ENCODE peak calls at places on chromosomes 6 and 20, in nine cellular contexts. B is adrenal gland, W is SK-N-SH, I is brain microvascular endothelial cell, C is Panc1, K is mammary epithelial cell, P is heart right ventricle, Q is upper lobe of right lung, L is tibial artery. S is an unnamed sample.

GRCh38 chr6:124901105-124901504 is 61.1 kb upstream of the RNF217 start:
- DNase-seq in B (no peak), W (no peak), I (no peak), C (no peak), K (peak), P (no peak), Q (no peak), L (no peak), S (no peak)

GRCh38 chr6:121608270-121608669 is 172.8 kb downstream of the GJA1 start:
- DNase-seq in B (no peak), W (no peak), I (no peak), C (peak), K (no peak), P (no peak), Q (no peak), L (no peak), S (no peak)

GRCh38 chr6:128720891-128721290 is 162.0 kb upstream of the LAMA2 start:
- DNase-seq in B (no peak), W (no peak), I (no peak), C (no peak), K (no peak), P (no peak), Q (no peak), L (no peak), S (no peak)

GRCh38 chr6:117829594-117830319 is 77.3 kb upstream of the SLC35F1 start:
- DNase-seq in B (peak), W (peak), I (peak), C (no peak), K (peak), P (no peak), Q (no peak), L (no peak), S (no peak)

GRCh38 chr6:105164418-105164817 is 15.4 kb downstream of the POPDC3 start:
- DNase-seq in B (no peak), W (peak), I (peak), C (no peak), K (peak), P (peak), Q (no peak), L (no peak), S (no peak)

GRCh38 chr6:13383280-13384163 is 55.2 kb upstream of the TBC1D7 start:
- DNase-seq in B (no peak), W (no peak), I (no peak), C (no peak), K (peak), P (no peak), Q (no peak), L (no peak), S (no peak)

GRCh38 chr6:41428995-41429417 is 93.6 kb downstream of the NCR2 start:
- DNase-seq in B (peak), W (no peak), I (peak), C (no peak), K (peak), P (peak), Q (no peak), L (peak), S (peak)

GRCh38 chr20:56429941-56430340 is 17.9 kb downstream of the CASS4 start:
- DNase-seq in B (no peak), W (no peak), I (no peak), C (no peak), K (no peak), P (no peak), Q (no peak), L (peak), S (no peak)

GRCh38 chr6:30100585-30101422 is 12.1 kb downstream of the TRIM31 start:
- DNase-seq in B (peak), W (peak), I (no peak), C (no peak), K (peak), P (peak), Q (peak), L (no peak), S (peak)

GRCh38 chr20:20752712-20753111 is 40.3 kb upstream of the RALGAPA2 start:
- DNase-seq in B (no peak), W (no peak), I (no peak), C (no peak), K (no peak), P (no peak), Q (no peak), L (no peak), S (no peak)

GRCh38 chr6:3447005-3447404 is 9.8 kb downstream of the SLC22A23 start:
- DNase-seq in B (no peak), W (no peak), I (no peak), C (no peak), K (no peak), P (no peak), Q (no peak), L (no peak), S (no peak)

GRCh38 chr6:136962661-136963060 is 40.6 kb downstream of the SLC35D3 start:
- DNase-seq in B (no peak), W (peak), I (no peak), C (no peak), K (no peak), P (peak), Q (no peak), L (no peak), S (no peak)

GRCh38 chr6:127391019-127391974 is 47.9 kb upstream of the ECHDC1 start:
- DNase-seq in B (no peak), W (no peak), I (no peak), C (no peak), K (peak), P (no peak), Q (no peak), L (no peak), S (no peak)

GRCh38 chr6:96742702-96743101 is 94.6 kb downstream of the GPR63 start:
- DNase-seq in B (no peak), W (peak), I (no peak), C (no peak), K (no peak), P (no peak), Q (no peak), L (no peak), S (no peak)

GRCh38 chr20:44541957-44542356 is 20.1 kb upstream of the SERINC3 start:
- DNase-seq in B (no peak), W (no peak), I (no peak), C (no peak), K (no peak), P (no peak), Q (no peak), L (no peak), S (no peak)

GRCh38 chr20:38304845-38305447 is 990 bp downstream of the BPI start:
- DNase-seq in B (peak), W (peak), I (peak), C (peak), K (peak), P (no peak), Q (peak), L (no peak), S (no peak)

GRCh38 chr20:9490171-9490570 is 24.2 kb upstream of the LAMP5 start:
- DNase-seq in B (no peak), W (no peak), I (no peak), C (no peak), K (no peak), P (no peak), Q (no peak), L (no peak), S (no peak)

GRCh38 chr6:64100702-64101101 is 465.1 kb downstream of the PHF3 start:
- DNase-seq in B (no peak), W (no peak), I (no peak), C (no peak), K (no peak), P (no peak), Q (no peak), L (no peak), S (no peak)

GRCh38 chr20:6768228-6769185 is 1.0 kb downstream of the BMP2 start:
- DNase-seq in B (peak), W (peak), I (peak), C (no peak), K (peak), P (peak), Q (peak), L (peak), S (no peak)

GRCh38 chr20:22385602-22386299 is 198.6 kb downstream of the FOXA2 start:
- DNase-seq in B (no peak), W (no peak), I (no peak), C (no peak), K (peak), P (no peak), Q (no peak), L (no peak), S (no peak)

GRCh38 chr6:18088419-18089296 is 33.8 kb downstream of the NHLRC1 start:
- DNase-seq in B (no peak), W (no peak), I (no peak), C (no peak), K (no peak), P (no peak), Q (peak), L (no peak), S (no peak)

GRCh38 chr6:28474441-28475219 is 31.3 kb upstream of the ZSCAN23 start:
- DNase-seq in B (no peak), W (peak), I (peak), C (peak), K (peak), P (no peak), Q (no peak), L (no peak), S (no peak)

GRCh38 chr6:48032156-48032555 is 78.8 kb downstream of the PTCHD4 start:
- DNase-seq in B (peak), W (no peak), I (peak), C (no peak), K (peak), P (no peak), Q (no peak), L (no peak), S (no peak)

GRCh38 chr6:79544939-79545450 is 7.8 kb upstream of the LCA5 start:
- DNase-seq in B (peak), W (peak), I (peak), C (peak), K (peak), P (peak), Q (peak), L (peak), S (peak)

GRCh38 chr6:101276066-101276465 is 117.4 kb upstream of the GRIK2 start:
- DNase-seq in B (no peak), W (no peak), I (no peak), C (no peak), K (no peak), P (no peak), Q (no peak), L (no peak), S (no peak)

GRCh38 chr6:145865595-145865994 is 51.0 kb upstream of the FBXO30 start:
- DNase-seq in B (no peak), W (no peak), I (no peak), C (no peak), K (no peak), P (no peak), Q (no peak), L (no peak), S (no peak)
- H3K4me3 ChIP-seq in B (no peak), W (no peak), I (no peak), C (no peak), K (no peak), P (no peak), Q (no peak), L (no peak), S (no peak)

DNA sequence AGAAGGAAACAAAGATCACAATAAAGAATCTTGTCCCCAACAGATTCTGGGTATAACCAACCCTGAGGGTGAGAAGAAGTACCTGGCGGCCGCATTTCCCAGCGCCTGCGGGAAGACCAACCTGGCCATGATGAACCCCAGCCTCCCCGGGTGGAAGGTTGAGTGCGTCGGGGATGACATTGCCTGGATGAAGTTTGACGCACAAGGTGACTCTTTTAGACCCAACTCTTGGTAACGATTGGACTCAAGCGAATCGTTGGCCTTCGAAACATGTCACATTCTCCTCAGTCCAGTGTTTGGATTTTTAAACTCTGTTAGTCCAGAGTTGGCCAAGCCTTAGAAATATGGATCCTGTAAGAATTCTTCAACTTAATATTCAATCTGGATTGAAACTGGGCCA is 2.6 kb downstream of the PCK1 start:
- DNase-seq in B (no peak), W (no peak), I (no peak), C (no peak), K (no peak), P (no peak), Q (no peak), L (no peak), S (no peak)
- H3K27ac ChIP-seq in B (no peak), W (no peak), I (no peak), C (no peak), K (no peak), P (no peak), Q (no peak), L (no peak), S (no peak)

DNA sequence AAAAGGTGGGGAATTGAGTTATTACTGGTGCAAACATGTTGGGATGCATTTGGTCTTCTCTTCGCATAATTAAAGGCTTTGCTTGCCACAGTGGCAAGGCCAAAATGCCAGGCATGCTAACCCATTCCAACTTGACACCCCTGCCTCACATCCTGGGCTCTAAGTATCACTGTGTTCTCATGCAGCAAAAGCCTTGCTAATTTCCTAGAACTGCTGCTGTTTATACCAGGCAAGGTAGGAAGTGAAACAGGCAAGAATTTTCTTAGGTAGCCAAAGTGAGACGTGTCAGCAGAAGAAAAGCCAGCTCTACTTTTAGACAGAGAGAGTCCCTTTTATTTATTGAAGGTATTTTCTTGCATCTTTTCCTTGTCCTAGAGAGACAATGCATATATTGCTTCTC is 41.2 kb downstream of the LYRM2 start:
- DNase-seq in B (no peak), W (no peak), I (no peak), C (no peak), K (no peak), P (no peak), Q (no peak), L (no peak), S (no peak)
- TF ChIP-seq CTCF in B (no peak), W (no peak), I (no peak), C (no peak), K (no peak), P (no peak), Q (no peak), L (no peak), S (no peak)

GRCh38 chr20:62200491-62201172 is 17.8 kb downstream of the MTG2 start:
- DNase-seq in B (no peak), W (no peak), I (no peak), C (no peak), K (no peak), P (no peak), Q (no peak), L (no peak), S (no peak)
- H3K4me3 ChIP-seq in B (no peak), W (no peak), I (no peak), C (no peak), K (no peak), P (no peak), Q (no peak), L (no peak), S (no peak)

DNA sequence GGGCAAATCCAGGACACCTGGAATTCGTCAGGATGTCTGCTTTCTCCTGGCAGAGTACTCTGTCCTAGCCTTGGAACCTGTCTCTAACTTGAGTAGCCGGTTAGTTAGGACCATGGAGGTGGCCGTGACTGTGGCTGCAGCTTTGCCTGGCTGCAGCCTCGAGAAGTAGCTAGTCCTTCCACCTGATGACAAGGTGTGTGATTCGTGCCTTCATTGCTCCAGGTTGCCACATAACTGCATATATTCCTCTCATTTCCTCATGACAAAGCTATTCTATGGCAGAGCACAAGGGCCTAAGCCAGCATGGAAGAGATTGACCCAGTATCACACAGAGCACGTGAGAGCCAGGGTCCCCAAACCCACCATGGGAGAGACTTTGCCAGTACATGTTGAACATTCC is 39.8 kb upstream of the KIF25 start:
- DNase-seq in B (no peak), W (no peak), I (no peak), C (no peak), K (peak), P (no peak), Q (no peak), L (no peak), S (no peak)
- H3K27ac ChIP-seq in B (no peak), W (no peak), I (no peak), C (no peak), K (no peak), P (peak), Q (no peak), L (no peak), S (no peak)

GRCh38 chr20:25195014-25195961 is at the start of gene ENTPD6:
- DNase-seq in B (peak), W (peak), I (peak), C (peak), K (peak), P (peak), Q (peak), L (peak), S (peak)
- TF ChIP-seq CTCF in B (no peak), W (peak), I (peak), C (peak), K (peak), P (no peak), Q (peak), L (no peak), S (peak)

DNA sequence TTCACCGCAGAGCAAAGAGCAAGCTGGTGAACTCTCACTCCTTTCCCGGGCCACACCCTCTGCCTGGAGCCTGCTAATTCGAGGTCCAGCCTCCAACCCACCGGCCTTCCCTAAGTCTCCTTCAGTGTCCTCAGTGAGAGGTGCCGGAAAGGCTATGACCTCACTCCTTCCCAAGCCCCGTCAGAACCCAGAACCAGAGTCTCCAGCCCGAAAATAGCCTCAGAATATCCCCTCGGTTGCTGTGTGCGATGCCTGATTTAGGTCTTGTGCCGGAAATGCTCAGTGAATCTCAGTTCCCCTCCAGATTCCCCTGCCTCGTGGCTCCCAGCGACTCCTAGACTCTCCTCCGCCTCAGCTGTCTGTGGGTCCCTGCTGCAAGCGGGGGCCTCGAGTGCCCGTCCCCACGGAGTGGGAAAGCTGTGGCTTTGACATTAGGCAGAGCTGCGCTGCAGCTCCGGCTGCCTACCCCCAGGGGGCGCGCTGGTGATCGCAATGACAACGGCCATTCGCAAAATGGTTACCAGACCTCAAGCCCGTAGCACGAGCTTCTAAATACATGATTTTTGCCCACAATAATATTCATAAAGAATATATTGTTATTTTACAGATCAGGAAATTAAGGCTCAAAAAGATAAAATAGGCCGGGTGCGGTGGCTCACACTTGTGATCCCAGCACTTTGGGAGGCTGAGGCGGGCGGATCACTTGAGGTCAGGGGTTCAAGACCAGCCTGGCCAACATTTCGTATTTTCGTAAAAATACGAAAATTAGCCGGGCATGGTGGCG is 4.2 kb upstream of the BNIP5 start:
- DNase-seq in B (peak), W (peak), I (peak), C (peak), K (peak), P (peak), Q (peak), L (peak), S (peak)
- H3K4me3 ChIP-seq in B (no peak), W (peak), I (peak), C (peak), K (no peak), P (no peak), Q (peak), L (peak), S (no peak)

S was measured in uterus.